ENCODE peak calls at places on chromosomes 7 and 10, in five cellular contexts. M, O, G, K and J are unnamed samples.

GRCh38 chr10:103232772-103233488 is 12.8 kb upstream of the RPEL1 start:
- DNase-seq in M (no peak), O (no peak), G (peak; percentile 83), K (no peak), J (no peak)

GRCh38 chr7:28830831-28831230 is 127.3 kb downstream of the TRIL start:
- DNase-seq in M (no peak), O (no peak), G (no peak), K (no peak), J (no peak)

GRCh38 chr7:133948588-133948987 is 178.6 kb upstream of the LRGUK start:
- DNase-seq in M (no peak), O (no peak), G (no peak), K (no peak), J (no peak)

GRCh38 chr10:73857446-73857845 is 16.9 kb downstream of the CAMK2G start:
- DNase-seq in M (peak; percentile 64), O (no peak), G (no peak), K (no peak), J (no peak)

GRCh38 chr10:77641344-77641743 is 3.7 kb upstream of the KCNMA1 start:
- DNase-seq in M (no peak), O (no peak), G (no peak), K (no peak), J (no peak)

GRCh38 chr7:123929107-123929506 is 4.1 kb downstream of the SPAM1 start:
- DNase-seq in M (no peak), O (no peak), G (no peak), K (no peak), J (no peak)

GRCh38 chr7:36658603-36659516 is 65.4 kb downstream of the AOAH start:
- DNase-seq in M (no peak), O (no peak), G (peak; percentile 87), K (peak; percentile 23), J (no peak)

GRCh38 chr7:88278881-88279280 is 27.8 kb downstream of the STEAP4 start:
- DNase-seq in M (no peak), O (no peak), G (peak; percentile 65), K (no peak), J (no peak)

GRCh38 chr7:33143996-33144718 is 14.8 kb downstream of the BBS9 start:
- DNase-seq in M (no peak), O (no peak), G (no peak), K (no peak), J (no peak)

GRCh38 chr10:91287276-91287675 is 66.8 kb downstream of the PCGF5 start:
- DNase-seq in M (no peak), O (no peak), G (no peak), K (no peak), J (no peak)

GRCh38 chr7:26372211-26372610 is 80.5 kb downstream of the SNX10 start:
- DNase-seq in M (no peak), O (no peak), G (no peak), K (no peak), J (no peak)

GRCh38 chr10:55233090-55233489 is 432.1 kb upstream of the PCDH15 start:
- DNase-seq in M (no peak), O (no peak), G (no peak), K (no peak), J (no peak)

GRCh38 chr10:75773139-75773801 is 341.8 kb downstream of the LRMDA start:
- DNase-seq in M (no peak), O (no peak), G (peak; percentile 80), K (no peak), J (no peak)

GRCh38 chr7:129825554-129826267 is 127.0 kb downstream of the UBE2H start:
- DNase-seq in M (peak; percentile 91), O (peak; percentile 71), G (peak; percentile 71), K (peak; percentile 84), J (peak; percentile 97)

GRCh38 chr10:680745-681144 is 8.7 kb downstream of the DIP2C start:
- DNase-seq in M (no peak), O (no peak), G (no peak), K (no peak), J (no peak)

GRCh38 chr7:157276731-157277562 is 59.9 kb upstream of the DNAJB6 start:
- DNase-seq in M (peak; percentile 33), O (no peak), G (peak; percentile 38), K (no peak), J (no peak)

GRCh38 chr10:52578871-52579405 is 193.6 kb downstream of the MBL2 start:
- DNase-seq in M (no peak), O (no peak), G (peak; percentile 95), K (no peak), J (no peak)

GRCh38 chr7:103690576-103690975 is 244.6 kb upstream of the SLC26A5 start:
- DNase-seq in M (no peak), O (no peak), G (no peak), K (no peak), J (no peak)

GRCh38 chr7:150820578-150821198 is 20.1 kb downstream of the TMEM176A start:
- DNase-seq in M (no peak), O (no peak), G (no peak), K (no peak), J (no peak)

GRCh38 chr7:43278088-43278644 is 165.7 kb downstream of the HECW1 start:
- DNase-seq in M (no peak), O (no peak), G (no peak), K (no peak), J (no peak)

GRCh38 chr7:142313528-142313927 is 55.7 kb upstream of the PRSS58 start:
- DNase-seq in M (peak; percentile 53), O (no peak), G (no peak), K (no peak), J (no peak)

GRCh38 chr7:123367508-123368122 is 166.8 kb downstream of the IQUB start:
- DNase-seq in M (peak; percentile 7), O (no peak), G (peak; percentile 69), K (no peak), J (no peak)

GRCh38 chr10:88116491-88116890 is 253.1 kb downstream of the PTEN start:
- DNase-seq in M (no peak), O (no peak), G (no peak), K (no peak), J (no peak)

GRCh38 chr10:75265856-75266255 is 30.1 kb upstream of the COMTD1 start:
- DNase-seq in M (no peak), O (no peak), G (no peak), K (no peak), J (no peak)

GRCh38 chr7:15582773-15583172 is 21.0 kb upstream of the AGMO start:
- DNase-seq in M (no peak), O (no peak), G (no peak), K (no peak), J (no peak)

GRCh38 chr7:22219739-22220493 is 137.0 kb downstream of the RAPGEF5 start:
- DNase-seq in M (no peak), O (no peak), G (peak; percentile 68), K (no peak), J (no peak)

GRCh38 chr10:59808896-59809643 is 55.8 kb upstream of the MRLN start:
- DNase-seq in M (peak; percentile 88), O (peak; percentile 41), G (peak; percentile 62), K (peak; percentile 64), J (no peak)

GRCh38 chr10:101778151-101778780 is 2.4 kb upstream of the FGF8 start:
- DNase-seq in M (no peak), O (no peak), G (no peak), K (no peak), J (peak; percentile 10)

GRCh38 chr10:78462728-78463228 is 429.1 kb downstream of the RPS24 start:
- DNase-seq in M (no peak), O (no peak), G (no peak), K (no peak), J (no peak)

DNA sequence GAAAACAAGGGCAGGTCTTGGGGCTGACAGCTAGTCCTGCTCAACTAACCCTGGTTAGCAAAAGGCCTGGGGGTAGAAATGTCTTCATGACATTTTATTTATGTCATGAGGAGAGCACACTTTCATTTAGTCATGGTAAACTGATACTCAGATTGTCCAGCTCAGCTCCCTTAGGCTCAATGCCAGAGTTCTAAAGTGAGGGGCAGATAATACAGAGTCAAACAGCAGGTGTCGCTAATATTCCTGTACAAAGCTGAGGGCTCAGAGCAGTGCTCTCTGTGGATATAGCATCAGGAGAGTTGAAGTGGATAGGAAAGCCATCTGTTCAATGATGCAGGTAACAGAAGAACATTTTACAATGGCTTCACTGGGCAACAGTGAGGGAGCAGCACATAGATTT is 26.8 kb upstream of the CALCR start:
- DNase-seq in M (no peak), O (no peak), G (no peak), K (no peak), J (no peak)
- TF ChIP-seq CTCF in M (no peak), O (no peak), G (no peak), K (no peak), J (no peak)

GRCh38 chr7:141251180-141251579 is 177.3 kb downstream of the TMEM178B start:
- DNase-seq in M (no peak), O (no peak), G (no peak), K (no peak), J (no peak)

GRCh38 chr7:141257597-141257996 is 183.7 kb downstream of the TMEM178B start:
- DNase-seq in M (no peak), O (no peak), G (no peak), K (no peak), J (no peak)

GRCh38 chr7:141246426-141246825 is 172.6 kb downstream of the TMEM178B start:
- DNase-seq in M (no peak), O (no peak), G (no peak), K (no peak), J (no peak)

GRCh38 chr7:141251957-141252356 is 178.1 kb downstream of the TMEM178B start:
- DNase-seq in M (no peak), O (no peak), G (no peak), K (no peak), J (no peak)
- TF ChIP-seq CTCF in M (no peak), O (no peak), G (no peak), K (no peak), J (no peak)

GRCh38 chr10:69789164-69789576 is 12.5 kb upstream of the COL13A1 start:
- DNase-seq in M (no peak), O (no peak), G (no peak), K (no peak), J (no peak)
- TF ChIP-seq CTCF in M (peak; percentile 62), O (no peak), G (peak; percentile 90), K (no peak), J (peak; percentile 88)

DNA sequence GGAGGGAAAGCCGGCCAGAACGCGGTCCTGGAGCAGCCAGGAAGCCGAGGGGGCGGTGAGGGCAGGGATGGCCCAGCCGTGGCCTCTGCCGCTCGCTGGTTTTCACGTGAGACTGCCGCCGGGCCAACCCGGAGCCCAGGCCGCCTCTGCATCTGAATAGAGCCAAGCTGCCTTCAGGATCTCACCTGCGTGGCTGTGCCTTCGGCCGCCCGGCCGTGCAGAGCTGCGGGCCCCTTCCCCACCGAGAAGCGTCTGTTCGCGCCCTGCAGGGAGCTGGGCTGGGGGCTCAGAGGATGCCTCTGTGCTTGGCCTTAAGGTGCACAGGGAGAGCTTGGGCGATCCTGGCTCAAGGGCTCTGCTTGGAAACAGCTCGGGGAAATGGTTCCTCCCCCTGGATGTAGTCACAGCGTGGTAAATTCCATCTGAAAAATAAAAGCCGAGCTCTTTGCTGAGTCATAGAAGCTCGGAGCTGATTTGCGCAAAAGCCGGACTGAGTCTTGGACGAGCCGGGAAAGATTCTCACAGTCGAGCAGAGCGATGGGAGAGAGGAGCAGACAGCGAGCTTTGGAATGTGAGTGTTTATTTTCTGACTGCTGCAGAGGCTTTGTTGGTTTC is at the start of gene JAKMIP3:
- DNase-seq in M (no peak), O (peak; percentile 33), G (peak; percentile 92), K (peak; percentile 51), J (peak; percentile 84)
- TF ChIP-seq CTCF in M (no peak), O (no peak), G (no peak), K (no peak), J (no peak)